ENCODE peak calls at places on chromosomes 5 and 9, in five cellular contexts. L is PC-3; U is CD4-positive, alpha-beta memory T cell; J is effector memory CD4-positive, alpha-beta T cell; X is lung. B is an unnamed sample. For H3K27me3, the result is how much of the 10 kb centered on the place peaks cover.

GRCh38 chr5:57111993-57112392 is 61.9 kb upstream of the GPBP1 start:
- DNase-seq in X (no peak), L (no peak), U (no peak), J (no peak), B (no peak)

GRCh38 chr9:128099932-128100491 is 27.5 kb downstream of the PTGES2 start:
- DNase-seq in U (no peak), J (no peak), L (no peak), X (no peak), B (no peak)

GRCh38 chr5:141762790-141763368 is 80.8 kb upstream of the ARAP3 start:
- DNase-seq in J (no peak), L (no peak), U (no peak), X (no peak), B (no peak)

GRCh38 chr9:18596920-18597319 is 123.0 kb downstream of the ADAMTSL1 start:
- DNase-seq in U (no peak), L (peak), J (no peak), X (no peak), B (no peak)

GRCh38 chr9:16436545-16436944 is 433.9 kb downstream of the BNC2 start:
- DNase-seq in J (no peak), L (no peak), U (no peak), X (no peak), B (no peak)

GRCh38 chr9:70076678-70077077 is 33.0 kb downstream of the MAMDC2 start:
- DNase-seq in U (no peak), X (no peak), L (no peak), J (no peak), B (no peak)

GRCh38 chr5:35593338-35593737 is 24.3 kb upstream of the SPEF2 start:
- DNase-seq in J (no peak), L (no peak), X (no peak), U (no peak), B (no peak)

GRCh38 chr9:125894566-125894965 is 147.4 kb downstream of the PBX3 start:
- DNase-seq in U (no peak), J (no peak), X (no peak), L (peak), B (no peak)

GRCh38 chr5:14426521-14426920 is 155.1 kb upstream of the OTULINL start:
- DNase-seq in L (no peak), J (no peak), U (no peak), X (no peak), B (no peak)

GRCh38 chr5:166624573-166624972 is 1666.9 kb upstream of the WWC1 start:
- DNase-seq in U (no peak), X (no peak), J (no peak), L (no peak), B (no peak)

GRCh38 chr9:107905313-107906027 is 415.9 kb upstream of the KLF4 start:
- DNase-seq in J (no peak), L (no peak), U (no peak), X (no peak), B (no peak)

GRCh38 chr5:73733219-73733618 is 107.2 kb downstream of the ARHGEF28 start:
- DNase-seq in X (no peak), L (no peak), U (no peak), J (no peak), B (no peak)

GRCh38 chr5:127804886-127805426 is 101.8 kb downstream of the CCDC192 start:
- DNase-seq in X (no peak), J (no peak), L (no peak), U (no peak), B (no peak)

GRCh38 chr5:8907168-8907868 is 638.6 kb downstream of the SEMA5A start:
- DNase-seq in X (no peak), J (no peak), U (no peak), L (peak), B (no peak)

GRCh38 chr5:52964138-52964537 is 25.0 kb upstream of the ITGA2 start:
- DNase-seq in U (no peak), L (peak), X (no peak), J (no peak), B (no peak)

GRCh38 chr9:7174301-7174700 is 416.5 kb downstream of the KDM4C start:
- DNase-seq in L (no peak), J (no peak), U (no peak), X (no peak), B (no peak)

GRCh38 chr9:84781431-84781830 is 111.9 kb downstream of the NTRK2 start:
- DNase-seq in L (peak), X (no peak), U (no peak), J (no peak), B (no peak)

GRCh38 chr9:70576121-70576520 is 161.7 kb upstream of the KLF9 start:
- DNase-seq in X (no peak), L (no peak), J (no peak), U (no peak), B (no peak)

GRCh38 chr5:107542428-107542827 is 128.3 kb downstream of the EFNA5 start:
- DNase-seq in J (no peak), U (no peak), L (peak), X (peak), B (no peak)

GRCh38 chr9:71675129-71675856 is 93.0 kb downstream of the CEMIP2 start:
- DNase-seq in X (no peak), U (no peak), L (no peak), J (no peak), B (no peak)

GRCh38 chr9:73780916-73781315 is 629.3 kb downstream of the ANXA1 start:
- DNase-seq in J (no peak), X (no peak), U (no peak), L (peak), B (no peak)

GRCh38 chr5:51414516-51414915 is 31.3 kb downstream of the ISL1 start:
- DNase-seq in L (no peak), X (no peak), U (no peak), J (no peak), B (no peak)

GRCh38 chr9:107020040-107020530 is 157.1 kb downstream of the ZNF462 start:
- DNase-seq in J (no peak), L (peak), X (no peak), U (no peak), B (no peak)

GRCh38 chr5:82917584-82917983 is 159.6 kb downstream of the TMEM167A start:
- DNase-seq in L (no peak), J (no peak), U (no peak), X (no peak), B (no peak)

GRCh38 chr5:10756539-10756938 is 4.5 kb downstream of the DAP start:
- DNase-seq in L (peak), U (no peak), J (no peak), X (no peak), B (no peak)

GRCh38 chr5:143890475-143890874 is 78.5 kb downstream of the HMHB1 start:
- DNase-seq in U (no peak), J (no peak), L (no peak), X (no peak), B (no peak)

GRCh38 chr5:145942202-145942601 is 5.8 kb downstream of the SH3RF2 start:
- DNase-seq in L (no peak), U (no peak), J (no peak), X (no peak), B (no peak)

GRCh38 chr9:127166651-127167524 is 44.5 kb upstream of the ANGPTL2 start:
- DNase-seq in X (no peak), L (peak), J (no peak), U (no peak), B (no peak)

GRCh38 chr5:144249755-144250464 is 79.2 kb downstream of the KCTD16 start:
- DNase-seq in J (no peak), X (no peak), L (no peak), U (no peak), B (no peak)

DNA sequence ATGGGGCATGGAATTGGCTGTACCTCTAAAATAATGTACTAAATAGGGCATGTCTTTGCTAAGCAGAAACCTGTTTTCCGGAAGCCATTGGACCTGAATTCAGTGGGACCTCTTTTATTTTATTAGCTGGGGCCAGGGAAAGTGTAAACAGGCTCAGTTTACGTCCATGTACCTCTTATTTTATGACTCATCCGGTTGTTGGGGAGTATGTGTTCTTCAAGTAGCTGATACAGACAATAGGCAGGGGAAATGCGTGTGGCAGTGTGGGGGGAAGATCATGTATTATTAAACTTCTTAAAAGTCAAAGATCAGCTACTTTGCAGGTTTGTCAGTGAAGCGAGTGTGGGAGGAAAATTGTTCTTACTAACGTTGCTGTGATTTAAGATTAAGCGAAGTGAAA is 1.4 kb upstream of the GDNF start:
- DNase-seq in L (no peak), J (no peak), U (no peak), X (no peak), B (no peak)
- H3K27me3 ChIP-seq in L (half or more), J (under half), U (under half), X (under half), B (under half)

DNA sequence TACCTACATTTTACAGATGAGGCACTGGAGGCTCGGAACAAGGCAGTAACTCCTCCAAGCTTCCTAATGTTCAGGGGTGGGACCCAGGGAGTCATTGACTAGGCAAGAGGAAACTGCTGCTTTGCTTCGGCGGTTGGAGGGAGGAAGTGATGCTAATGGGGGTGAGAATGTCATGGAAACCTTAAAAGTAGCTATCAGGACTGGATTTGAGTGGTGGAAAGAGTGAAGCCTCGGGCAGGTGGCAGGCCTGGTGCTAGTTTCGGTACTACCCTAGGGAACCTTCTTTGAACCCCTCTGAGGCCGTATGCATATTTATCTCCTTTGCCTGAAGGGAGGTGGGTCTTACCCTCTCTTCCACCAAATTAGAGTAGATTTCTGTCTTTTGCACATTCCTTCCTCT is 1.6 kb downstream of the BSPRY start:
- DNase-seq in U (no peak), X (no peak), L (no peak), J (no peak), B (no peak)
- H3K27me3 ChIP-seq in U (under half), X (under half), L (under half), J (under half), B (under half)

GRCh38 chr9:77127071-77127470 is 50.3 kb upstream of the VPS13A start:
- DNase-seq in U (no peak), X (no peak), J (no peak), L (no peak), B (no peak)
- H3K27me3 ChIP-seq in U (under half), X (under half), J (under half), L (under half), B (under half)

GRCh38 chr5:32713396-32714381 is 2.6 kb downstream of the NPR3 start:
- DNase-seq in L (peak), U (no peak), J (no peak), X (no peak), B (no peak)
- H3K27me3 ChIP-seq in L (under half), U (under half), J (under half), X (under half), B (under half)

GRCh38 chr9:32783168-32783891 is at the start of gene TMEM215:
- DNase-seq in L (no peak), U (no peak), J (no peak), X (no peak), B (no peak)
- H3K27me3 ChIP-seq in L (half or more), U (under half), J (under half), X (under half), B (under half)

GRCh38 chr5:168810641-168811040 is 231.5 kb upstream of the PANK3 start:
- DNase-seq in L (no peak), J (no peak), U (no peak), X (no peak), B (no peak)
- H3K27me3 ChIP-seq in L (under half), J (under half), U (under half), X (under half), B (under half)

GRCh38 chr5:509632-510185 is 14.5 kb downstream of the SLC9A3 start:
- DNase-seq in J (no peak), L (no peak), X (no peak), U (no peak), B (no peak)
- H3K27me3 ChIP-seq in J (under half), L (under half), X (under half), U (under half), B (under half)

GRCh38 chr5:50724-51499 is 41.1 kb upstream of the PLEKHG4B start:
- DNase-seq in X (no peak), U (no peak), J (no peak), L (no peak), B (no peak)
- H3K27me3 ChIP-seq in X (under half), U (under half), J (under half), L (under half), B (under half)

B was measured in CD8-positive, alpha-beta T cell.